ENCODE peak calls at places on chromosomes 3 and 15, in five cellular contexts. Z is IMR-90, V is A549, H is K562, O is HepG2. L is an unnamed sample.

GRCh38 chr3:100427694-100428093 is 26.4 kb downstream of the LNP1 start:
- DNase-seq in Z (peak; percentile 44), V (no peak), O (no peak), H (no peak), L (no peak)

GRCh38 chr15:38254065-38254883 is 1.6 kb downstream of the SPRED1 start:
- DNase-seq in O (peak; percentile 69), V (peak; percentile 31), H (peak; percentile 60), Z (peak; percentile 68), L (no peak)

GRCh38 chr3:172666181-172666872 is 44.5 kb downstream of the NCEH1 start:
- DNase-seq in V (no peak), Z (no peak), O (no peak), H (no peak), L (no peak)

GRCh38 chr3:177463863-177464262 is 266.6 kb upstream of the TBL1XR1 start:
- DNase-seq in H (no peak), O (no peak), V (no peak), Z (peak; percentile 79), L (no peak)

GRCh38 chr3:34012102-34012461 is 213.7 kb downstream of the PDCD6IP start:
- DNase-seq in V (peak; percentile 98), H (peak; percentile 31), Z (peak; percentile 100), O (peak; percentile 99), L (no peak)

GRCh38 chr3:99633887-99634558 is 4.4 kb upstream of the COL8A1 start:
- DNase-seq in O (no peak), Z (no peak), V (no peak), H (no peak), L (no peak)

GRCh38 chr15:90487186-90487585 is 42.5 kb upstream of the CRTC3 start:
- DNase-seq in H (no peak), V (no peak), O (no peak), Z (no peak), L (no peak)

GRCh38 chr15:66774001-66774814 is 72.2 kb downstream of the SMAD6 start:
- DNase-seq in V (peak; percentile 98), O (peak; percentile 78), H (peak; percentile 91), Z (peak; percentile 64), L (peak; percentile 95)

GRCh38 chr15:37094542-37095196 is 5.7 kb downstream of the MEIS2 start:
- DNase-seq in H (no peak), O (no peak), V (no peak), Z (peak; percentile 31), L (no peak)

GRCh38 chr3:21795152-21795837 is 44.3 kb upstream of the ZNF385D start:
- DNase-seq in H (no peak), Z (no peak), O (no peak), V (no peak), L (no peak)

GRCh38 chr3:30512596-30512995 is 93.8 kb upstream of the TGFBR2 start:
- DNase-seq in H (no peak), Z (peak; percentile 40), V (no peak), O (no peak), L (no peak)
- TF ChIP-seq MAFK in H (no peak), Z (no peak), V (no peak), O (no peak), L (no peak)

DNA sequence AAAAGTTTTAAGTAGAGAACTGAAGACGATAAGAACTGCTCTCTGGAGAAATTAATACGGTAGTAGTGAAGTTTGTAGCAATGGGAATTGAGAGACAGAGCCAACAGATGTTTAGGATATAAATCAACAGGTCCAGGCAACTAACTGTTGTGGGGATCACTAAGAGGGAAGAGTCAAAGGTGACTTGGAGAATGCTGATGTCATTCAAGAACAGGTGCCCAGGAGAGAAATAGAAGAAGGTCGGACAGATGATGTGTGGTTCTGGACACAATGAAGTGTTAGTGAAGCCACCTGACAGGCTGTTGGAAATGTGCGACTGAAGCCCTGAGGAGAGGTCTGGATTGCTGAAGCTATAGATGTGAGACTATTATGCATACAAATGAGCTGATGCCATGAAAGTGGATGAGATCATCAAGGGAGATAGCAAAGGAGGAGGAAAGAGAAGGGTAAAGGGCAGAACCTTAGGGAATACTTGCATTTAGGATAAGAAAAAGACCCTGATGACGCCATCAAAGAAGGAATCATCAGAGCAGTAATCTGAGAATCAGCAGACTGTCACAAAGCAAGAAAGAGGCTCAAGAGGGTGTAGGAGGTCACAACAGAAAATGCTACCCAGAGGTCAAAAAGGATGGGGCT is 183.7 kb downstream of the FRMD5 start:
- DNase-seq in O (no peak), V (no peak), Z (no peak), H (no peak), L (no peak)
- TF ChIP-seq MAFK in O (no peak), V (no peak), Z (no peak), H (no peak), L (no peak)

GRCh38 chr15:77634266-77634962 is 1.7 kb upstream of the LINGO1 start:
- DNase-seq in H (peak; percentile 80), O (peak; percentile 46), V (peak; percentile 71), Z (peak; percentile 38), L (peak; percentile 93)
- TF ChIP-seq MAFK in H (no peak), O (no peak), V (no peak), Z (no peak), L (no peak)

GRCh38 chr3:38124324-38125122 is 12.4 kb downstream of the ACAA1 start:
- DNase-seq in Z (no peak), V (no peak), O (no peak), H (no peak), L (no peak)
- TF ChIP-seq MAFK in Z (no peak), V (no peak), O (no peak), H (no peak), L (no peak)

L was measured in H1.